ENCODE peak calls at places on chromosomes 16 and 17, in ten cellular contexts. N, Y, O, V, P, J, W, T, U and F are unnamed samples.

GRCh38 chr17:40182606-40183005 is 5.3 kb downstream of the RAPGEFL1 start:
- DNase-seq in N (no peak), Y (no peak), O (no peak), V (no peak), P (no peak), J (no peak), W (no peak), T (no peak), U (no peak), F (no peak)

GRCh38 chr16:19883296-19883951 is 1.2 kb downstream of the GPRC5B start:
- DNase-seq in N (peak; percentile 87), Y (peak; percentile 86), O (peak; percentile 23), V (no peak), P (no peak), J (no peak), W (no peak), T (peak; percentile 13), U (peak; percentile 85), F (no peak)

GRCh38 chr17:45394913-45395568 is 37.6 kb downstream of the ARHGAP27 start:
- DNase-seq in N (peak; percentile 97), Y (peak; percentile 87), O (peak; percentile 20), V (no peak), P (peak; percentile 91), J (peak; percentile 90), W (no peak), T (peak; percentile 91), U (peak; percentile 42), F (no peak)

GRCh38 chr17:33328129-33328528 is 35.0 kb upstream of the ASIC2 start:
- DNase-seq in N (peak; percentile 70), Y (no peak), O (no peak), V (no peak), P (no peak), J (no peak), W (no peak), T (no peak), U (no peak), F (no peak)

GRCh38 chr16:55515110-55515509 is 6.2 kb downstream of the LPCAT2 start:
- DNase-seq in N (no peak), Y (no peak), O (no peak), V (no peak), P (no peak), J (no peak), W (no peak), T (no peak), U (no peak), F (no peak)

GRCh38 chr17:7307686-7308624 is 527 bp downstream of the EIF5A start:
- DNase-seq in N (peak; percentile 64), Y (no peak), O (no peak), V (peak; percentile 60), P (peak; percentile 92), J (no peak), W (peak; percentile 50), T (peak; percentile 41), U (no peak), F (peak; percentile 59)

GRCh38 chr16:49713770-49714169 is 142.1 kb downstream of the ZNF423 start:
- DNase-seq in N (peak; percentile 25), Y (no peak), O (no peak), V (no peak), P (no peak), J (no peak), W (no peak), T (no peak), U (no peak), F (no peak)

GRCh38 chr17:38693700-38694329 is 11.3 kb upstream of the MLLT6 start:
- DNase-seq in N (no peak), Y (peak; percentile 80), O (peak; percentile 82), V (no peak), P (peak; percentile 96), J (peak; percentile 68), W (no peak), T (peak; percentile 85), U (peak; percentile 43), F (no peak)

GRCh38 chr16:14362774-14363371 is 267.2 kb downstream of the PARN start:
- DNase-seq in N (no peak), Y (no peak), O (no peak), V (no peak), P (no peak), J (peak; percentile 46), W (no peak), T (peak; percentile 51), U (no peak), F (no peak)

GRCh38 chr16:86697715-86698114 is 119.4 kb downstream of the FOXL1 start:
- DNase-seq in N (no peak), Y (no peak), O (no peak), V (no peak), P (no peak), J (no peak), W (no peak), T (peak; percentile 32), U (no peak), F (no peak)

GRCh38 chr17:65975878-65976277 is 216.1 kb downstream of the CEP112 start:
- DNase-seq in N (no peak), Y (no peak), O (no peak), V (no peak), P (no peak), J (no peak), W (no peak), T (no peak), U (no peak), F (no peak)

GRCh38 chr17:14498812-14499211 is 197.9 kb downstream of the HS3ST3B1 start:
- DNase-seq in N (no peak), Y (no peak), O (no peak), V (no peak), P (no peak), J (no peak), W (no peak), T (no peak), U (no peak), F (no peak)

GRCh38 chr17:16491703-16492612 is at the start of gene LRRC75A:
- DNase-seq in N (peak; percentile 86), Y (no peak), O (no peak), V (peak; percentile 53), P (no peak), J (peak; percentile 75), W (peak; percentile 43), T (peak; percentile 20), U (peak; percentile 49), F (peak; percentile 37)

GRCh38 chr17:38428150-38428642 is at the start of gene ARHGAP23:
- DNase-seq in N (peak; percentile 77), Y (peak; percentile 50), O (no peak), V (peak; percentile 45), P (peak; percentile 87), J (peak; percentile 94), W (peak; percentile 8), T (peak; percentile 76), U (peak; percentile 52), F (peak; percentile 31)

GRCh38 chr17:16872836-16873653 is 98.9 kb downstream of the TNFRSF13B start:
- DNase-seq in N (peak; percentile 79), Y (peak; percentile 1), O (no peak), V (no peak), P (peak; percentile 77), J (peak; percentile 47), W (no peak), T (no peak), U (no peak), F (no peak)

GRCh38 chr16:2210009-2210332 is 692 bp downstream of the BRICD5 start:
- DNase-seq in N (no peak), Y (no peak), O (no peak), V (no peak), P (no peak), J (no peak), W (no peak), T (no peak), U (no peak), F (no peak)

GRCh38 chr16:88077328-88078108 is 126.3 kb downstream of the BANP start:
- DNase-seq in N (no peak), Y (peak; percentile 19), O (no peak), V (no peak), P (peak; percentile 66), J (no peak), W (no peak), T (no peak), U (no peak), F (no peak)

GRCh38 chr17:36689089-36689667 is 87.8 kb downstream of the MRM1 start:
- DNase-seq in N (no peak), Y (peak; percentile 89), O (no peak), V (no peak), P (peak; percentile 48), J (no peak), W (no peak), T (no peak), U (no peak), F (no peak)

GRCh38 chr17:48457080-48457836 is 27.2 kb upstream of the SKAP1 start:
- DNase-seq in N (peak; percentile 86), Y (peak; percentile 10), O (no peak), V (peak; percentile 64), P (peak; percentile 85), J (peak; percentile 74), W (peak; percentile 69), T (peak; percentile 58), U (no peak), F (peak; percentile 67)

GRCh38 chr17:45283711-45284110 is 21.8 kb upstream of the SPATA32 start:
- DNase-seq in N (no peak), Y (no peak), O (no peak), V (no peak), P (no peak), J (no peak), W (no peak), T (no peak), U (no peak), F (no peak)